ENCODE peak calls at places on chromosomes 7 and 10, in five cellular contexts. P is nephron progenitor cell, C is lower lobe of right lung, S is AG09319, Y is fibroblast of lung. Z is an unnamed sample.

GRCh38 chr7:155466142-155466813 is 8.3 kb downstream of the EN2 start:
- DNase-seq in Y (no peak), C (no peak), S (no peak), P (peak), Z (no peak)

GRCh38 chr7:109044691-109045090 is 475.0 kb downstream of the DNAJB9 start:
- DNase-seq in P (no peak), C (no peak), Y (no peak), S (no peak), Z (no peak)

GRCh38 chr7:81648716-81649115 is 121.1 kb downstream of the HGF start:
- DNase-seq in C (no peak), Y (peak), S (no peak), P (no peak), Z (no peak)

GRCh38 chr7:271266-272107 is 18.5 kb upstream of the FOXL3 start:
- DNase-seq in P (no peak), S (no peak), Y (no peak), C (peak), Z (no peak)

GRCh38 chr10:15106352-15107013 is 9.3 kb downstream of the RPP38 start:
- DNase-seq in P (peak), C (peak), Y (peak), S (no peak), Z (peak)

GRCh38 chr7:120273476-120273975 is 551 bp downstream of the KCND2 start:
- DNase-seq in Y (peak), P (peak), C (peak), S (no peak), Z (no peak)

GRCh38 chr10:61404771-61405170 is 48.4 kb downstream of the TMEM26 start:
- DNase-seq in S (no peak), C (no peak), P (no peak), Y (peak), Z (peak)

GRCh38 chr7:27133409-27134157 is 3.0 kb upstream of the HOXA4 start:
- DNase-seq in C (no peak), P (no peak), Y (no peak), S (no peak), Z (no peak)

GRCh38 chr10:58698777-58699356 is 186.2 kb downstream of the BICC1 start:
- DNase-seq in C (no peak), Y (no peak), P (no peak), S (no peak), Z (no peak)

GRCh38 chr10:116127296-116127695 is 145.7 kb downstream of the GFRA1 start:
- DNase-seq in S (no peak), C (no peak), P (no peak), Y (no peak), Z (no peak)

GRCh38 chr7:17774248-17774647 is 166.0 kb downstream of the SNX13 start:
- DNase-seq in S (peak), Y (peak), P (no peak), C (no peak), Z (peak)

GRCh38 chr7:4667776-4668509 is 14.2 kb upstream of the FOXK1 start:
- DNase-seq in C (no peak), Y (peak), S (no peak), P (no peak), Z (peak)

DNA sequence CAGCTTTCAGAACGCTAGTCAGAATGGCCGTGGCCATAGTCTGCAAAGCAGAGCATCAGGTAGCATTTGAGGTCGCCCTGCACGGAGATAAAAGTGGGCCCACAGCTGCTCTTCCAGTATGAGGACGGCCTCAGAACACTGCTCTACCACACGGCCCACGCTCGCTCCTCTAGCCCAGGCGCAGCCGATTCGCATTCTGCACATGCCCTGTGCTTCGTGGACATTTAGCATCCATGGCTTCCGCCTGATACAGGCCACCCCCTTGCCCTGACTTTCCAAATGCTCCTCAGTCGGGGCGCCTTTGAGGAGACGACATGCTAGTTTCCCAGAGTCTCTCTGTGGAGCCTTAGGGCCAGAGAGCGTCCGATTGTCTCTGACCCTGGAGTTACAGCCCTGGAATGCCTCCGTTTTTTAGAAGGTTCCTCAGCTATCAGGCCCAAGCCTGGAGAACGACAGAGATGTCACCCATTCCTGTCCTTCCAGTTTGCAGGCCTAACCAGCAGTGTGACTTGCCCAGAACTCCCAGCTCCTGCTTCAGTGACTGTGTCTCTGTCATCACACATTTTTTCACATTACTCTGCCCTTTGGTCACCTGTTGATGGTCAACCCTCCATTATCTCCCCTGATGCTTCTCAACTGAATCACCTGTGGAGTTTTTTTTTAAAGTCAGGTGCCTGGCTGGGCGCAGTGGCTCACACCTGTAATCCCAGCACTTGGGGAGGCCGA is 14.3 kb downstream of the STRA8 start:
- DNase-seq in S (no peak), C (no peak), Y (no peak), P (no peak), Z (no peak)
- TF ChIP-seq CTCF in S (no peak), C (no peak), Y (no peak), P (no peak), Z (no peak)

GRCh38 chr7:55423277-55423711 is 58.2 kb downstream of the LANCL2 start:
- DNase-seq in P (no peak), Y (no peak), S (no peak), C (no peak), Z (no peak)
- TF ChIP-seq CTCF in P (no peak), Y (peak), S (peak), C (no peak), Z (no peak)

DNA sequence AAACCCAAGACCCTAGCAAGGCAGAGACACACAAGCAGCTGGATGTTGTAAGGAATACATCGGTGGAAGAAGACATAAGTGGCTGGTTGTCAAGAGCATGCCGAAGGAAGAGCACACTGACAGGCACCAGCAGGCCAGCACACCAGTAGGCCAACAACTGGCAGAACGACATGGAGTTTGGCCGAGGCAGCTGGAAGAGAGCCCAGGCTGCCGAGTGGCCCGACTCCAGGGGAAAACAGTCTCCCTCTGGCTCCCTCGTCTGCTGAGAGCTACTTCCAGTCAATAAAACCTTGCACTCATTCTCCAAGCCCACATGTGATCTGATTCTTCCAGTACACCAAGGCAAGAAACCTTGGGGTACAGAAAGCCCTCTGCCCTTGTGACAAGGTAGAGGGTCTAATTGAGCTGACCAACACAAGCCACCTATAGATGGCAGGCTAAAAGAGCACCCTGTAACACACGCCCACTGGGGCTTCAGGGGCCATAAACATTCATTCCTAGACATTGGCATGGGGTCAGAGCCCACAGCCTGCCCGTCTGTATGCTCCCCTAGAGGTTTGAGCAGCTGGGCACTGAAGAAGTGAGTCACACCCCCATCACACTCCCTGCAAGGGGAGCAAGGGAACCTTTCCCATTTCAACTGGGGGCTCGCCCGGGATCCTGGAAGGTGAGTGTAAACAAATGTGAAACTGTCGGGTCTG is 14.7 kb upstream of the TNS3 start:
- DNase-seq in Y (peak), S (no peak), C (no peak), P (no peak), Z (peak)
- TF ChIP-seq CTCF in Y (no peak), S (no peak), C (no peak), P (no peak), Z (no peak)

DNA sequence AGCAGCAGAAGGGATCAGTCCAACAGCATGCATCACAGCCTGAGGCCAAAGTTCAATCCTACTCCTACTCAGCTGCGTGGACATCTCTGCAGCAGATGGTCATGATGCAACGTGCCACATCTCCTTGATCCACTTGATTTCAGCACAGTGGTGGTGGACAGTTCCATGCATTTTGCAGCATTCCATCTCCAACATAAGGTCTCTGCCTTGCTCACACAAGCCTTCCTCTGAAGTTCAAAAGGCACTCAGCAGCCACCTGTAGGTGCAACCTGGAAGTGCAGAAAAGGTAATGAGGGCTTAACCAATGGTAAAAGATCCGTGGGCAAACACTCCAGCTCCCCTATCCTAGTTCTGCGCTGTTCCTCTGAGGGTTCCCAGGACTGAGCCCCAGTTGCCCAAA is 57.5 kb upstream of the CHCHD3 start:
- DNase-seq in Y (peak), P (peak), S (no peak), C (no peak), Z (peak)
- TF ChIP-seq CTCF in Y (no peak), P (peak), S (no peak), C (no peak), Z (no peak)

GRCh38 chr7:151688236-151688780 is 168.6 kb upstream of the RHEB start:
- DNase-seq in P (no peak), Y (no peak), C (no peak), S (no peak), Z (no peak)
- TF ChIP-seq CTCF in P (no peak), Y (no peak), C (no peak), S (no peak), Z (no peak)

GRCh38 chr7:67856046-67856445 is 859.4 kb downstream of the TYW1 start:
- DNase-seq in P (no peak), Y (no peak), C (no peak), S (no peak), Z (no peak)
- TF ChIP-seq CTCF in P (no peak), Y (no peak), C (no peak), S (no peak), Z (no peak)

GRCh38 chr10:102394079-102394800 is 1.3 kb upstream of the NFKB2 start:
- DNase-seq in C (peak), Y (peak), S (peak), P (peak), Z (peak)

GRCh38 chr10:102395677-102396197 is at the start of gene NFKB2:
- DNase-seq in Y (no peak), S (no peak), P (no peak), C (no peak), Z (peak)

GRCh38 chr10:102392306-102392705 is 3.2 kb upstream of the NFKB2 start:
- DNase-seq in S (no peak), C (no peak), P (no peak), Y (no peak), Z (no peak)

GRCh38 chr10:102394801-102395676 is 466 bp upstream of the NFKB2 start:
- DNase-seq in Y (peak), C (peak), S (peak), P (peak), Z (peak)

GRCh38 chr10:102393411-102394078 is 2.0 kb upstream of the NFKB2 start:
- DNase-seq in P (no peak), Y (no peak), S (no peak), C (no peak), Z (no peak)
- TF ChIP-seq CTCF in P (peak), Y (peak), S (peak), C (peak), Z (peak)

DNA sequence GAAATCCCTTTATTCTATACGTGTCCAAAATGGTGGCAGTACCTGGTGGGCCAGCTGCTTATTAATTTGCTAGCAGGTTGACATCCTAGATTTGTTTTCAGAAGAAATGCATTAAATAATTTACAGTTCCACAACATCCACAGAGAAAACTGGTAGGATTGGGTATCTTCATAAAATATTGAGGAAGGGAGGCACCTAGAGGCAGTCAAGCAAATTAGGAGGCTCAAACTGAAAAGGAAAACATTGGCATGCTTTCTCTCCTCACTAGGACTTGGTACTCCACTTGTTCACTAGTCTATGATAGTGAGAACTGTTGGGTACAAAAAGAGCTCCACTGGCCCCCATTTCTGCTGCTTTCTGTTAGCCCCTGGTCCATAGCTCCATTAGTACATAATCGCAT is 18.3 kb upstream of the LRGUK start:
- DNase-seq in P (no peak), S (no peak), Y (no peak), C (no peak), Z (no peak)
- TF ChIP-seq CTCF in P (no peak), S (no peak), Y (no peak), C (no peak), Z (no peak)

DNA sequence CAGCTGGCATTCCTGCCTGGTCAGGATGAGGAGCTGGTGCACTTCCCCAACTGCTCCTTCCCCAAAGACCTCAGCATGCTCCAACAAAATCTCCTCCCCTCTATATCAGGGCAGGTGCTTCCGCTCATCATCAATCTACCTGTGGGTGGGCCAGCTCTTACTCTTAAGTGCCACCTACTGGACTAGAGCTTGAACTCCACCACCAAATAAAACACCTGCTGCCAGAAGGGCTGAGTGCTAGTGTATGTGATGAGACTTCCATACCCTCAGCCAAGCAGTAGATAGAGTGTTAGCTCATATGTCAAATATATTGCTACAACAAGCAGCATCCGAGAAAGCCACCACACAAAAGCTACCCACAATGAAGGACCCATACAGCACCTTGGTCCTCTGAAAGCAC is 264.3 kb downstream of the RNLS start:
- DNase-seq in C (no peak), S (no peak), Y (peak), P (no peak), Z (peak)
- TF ChIP-seq CTCF in C (no peak), S (no peak), Y (peak), P (no peak), Z (peak)

GRCh38 chr10:24950439-24950838 is 2.0 kb downstream of the PRTFDC1 start:
- DNase-seq in S (no peak), Y (no peak), C (no peak), P (peak), Z (no peak)

GRCh38 chr10:24947304-24948097 is 4.9 kb downstream of the PRTFDC1 start:
- DNase-seq in P (no peak), S (no peak), Y (peak), C (no peak), Z (peak)

GRCh38 chr10:24949616-24950015 is 2.8 kb downstream of the PRTFDC1 start:
- DNase-seq in C (no peak), P (no peak), Y (no peak), S (no peak), Z (peak)

GRCh38 chr10:24944512-24945255 is 7.7 kb downstream of the PRTFDC1 start:
- DNase-seq in S (no peak), Y (peak), C (no peak), P (no peak), Z (peak)
- TF ChIP-seq CTCF in S (no peak), Y (no peak), C (no peak), P (no peak), Z (peak)

Z was measured in MCF 10A.